ENCODE peak calls at places on chromosomes 7 and 10, in four cellular contexts. One of them, this sample, is unnamed.

GRCh38 chr10:72424561-72424960 is 69.8 kb upstream of the DNAJB12 start:
- DNase-seq in K562: no peak
- DNase-seq in HepG2: peak; percentile 5
- DNase-seq in GM12878: no peak
- DNase-seq in this sample: no peak

GRCh38 chr10:80632742-80633141 is 95.0 kb downstream of the SH2D4B start:
- DNase-seq in K562: no peak
- DNase-seq in GM12878: no peak
- DNase-seq in HepG2: no peak
- DNase-seq in this sample: no peak

GRCh38 chr10:24376731-24377130 is 167.8 kb downstream of the KIAA1217 start:
- DNase-seq in GM12878: no peak
- DNase-seq in HepG2: no peak
- DNase-seq in K562: no peak
- DNase-seq in this sample: no peak

GRCh38 chr10:62199584-62199983 is 69.1 kb downstream of the RTKN2 start:
- DNase-seq in GM12878: peak; percentile 48
- DNase-seq in HepG2: peak; percentile 11
- DNase-seq in K562: no peak
- DNase-seq in this sample: no peak

GRCh38 chr10:108789911-108790310 is 1133.4 kb downstream of the XPNPEP1 start:
- DNase-seq in K562: no peak
- DNase-seq in HepG2: no peak
- DNase-seq in GM12878: peak; percentile 9
- DNase-seq in this sample: no peak

GRCh38 chr7:142323706-142324105 is 65.8 kb upstream of the PRSS58 start:
- DNase-seq in GM12878: no peak
- DNase-seq in K562: peak; percentile 74
- DNase-seq in HepG2: peak; percentile 13
- DNase-seq in this sample: peak; percentile 69

GRCh38 chr10:26213157-26213780 is 3.3 kb upstream of the GAD2 start:
- DNase-seq in GM12878: no peak
- DNase-seq in HepG2: no peak
- DNase-seq in K562: no peak
- DNase-seq in this sample: no peak

GRCh38 chr7:99120503-99120902 is 23.4 kb downstream of the SMURF1 start:
- DNase-seq in HepG2: no peak
- DNase-seq in K562: no peak
- DNase-seq in GM12878: no peak
- DNase-seq in this sample: no peak

GRCh38 chr10:90857635-90858488 is at the start of gene HTR7:
- DNase-seq in GM12878: no peak
- DNase-seq in HepG2: peak; percentile 16
- DNase-seq in K562: peak; percentile 74
- DNase-seq in this sample: peak; percentile 77

GRCh38 chr10:78181381-78182055 is 147.9 kb downstream of the RPS24 start:
- DNase-seq in HepG2: no peak
- DNase-seq in GM12878: no peak
- DNase-seq in K562: no peak
- DNase-seq in this sample: no peak

GRCh38 chr10:87729940-87730339 is 70.3 kb downstream of the PAPSS2 start:
- DNase-seq in GM12878: no peak
- DNase-seq in K562: no peak
- DNase-seq in HepG2: no peak
- DNase-seq in this sample: no peak

GRCh38 chr10:86066696-86067095 is 299.9 kb downstream of the GRID1 start:
- DNase-seq in K562: no peak
- DNase-seq in HepG2: no peak
- DNase-seq in GM12878: no peak
- DNase-seq in this sample: no peak

GRCh38 chr7:11753441-11753840 is 78.6 kb downstream of the THSD7A start:
- DNase-seq in HepG2: no peak
- DNase-seq in GM12878: no peak
- DNase-seq in K562: no peak
- DNase-seq in this sample: no peak

GRCh38 chr7:50371551-50372021 is 67.1 kb downstream of the IKZF1 start:
- DNase-seq in GM12878: no peak
- DNase-seq in HepG2: no peak
- DNase-seq in K562: no peak
- DNase-seq in this sample: no peak

GRCh38 chr7:50370884-50371283 is 66.4 kb downstream of the IKZF1 start:
- DNase-seq in GM12878: no peak
- DNase-seq in K562: no peak
- DNase-seq in HepG2: no peak
- DNase-seq in this sample: no peak

GRCh38 chr7:50368366-50368765 is 63.9 kb downstream of the IKZF1 start:
- DNase-seq in K562: no peak
- DNase-seq in HepG2: no peak
- DNase-seq in GM12878: no peak
- DNase-seq in this sample: no peak

GRCh38 chr7:50367570-50367969 is 63.1 kb downstream of the IKZF1 start:
- DNase-seq in K562: no peak
- DNase-seq in HepG2: no peak
- DNase-seq in GM12878: no peak
- DNase-seq in this sample: no peak

DNA sequence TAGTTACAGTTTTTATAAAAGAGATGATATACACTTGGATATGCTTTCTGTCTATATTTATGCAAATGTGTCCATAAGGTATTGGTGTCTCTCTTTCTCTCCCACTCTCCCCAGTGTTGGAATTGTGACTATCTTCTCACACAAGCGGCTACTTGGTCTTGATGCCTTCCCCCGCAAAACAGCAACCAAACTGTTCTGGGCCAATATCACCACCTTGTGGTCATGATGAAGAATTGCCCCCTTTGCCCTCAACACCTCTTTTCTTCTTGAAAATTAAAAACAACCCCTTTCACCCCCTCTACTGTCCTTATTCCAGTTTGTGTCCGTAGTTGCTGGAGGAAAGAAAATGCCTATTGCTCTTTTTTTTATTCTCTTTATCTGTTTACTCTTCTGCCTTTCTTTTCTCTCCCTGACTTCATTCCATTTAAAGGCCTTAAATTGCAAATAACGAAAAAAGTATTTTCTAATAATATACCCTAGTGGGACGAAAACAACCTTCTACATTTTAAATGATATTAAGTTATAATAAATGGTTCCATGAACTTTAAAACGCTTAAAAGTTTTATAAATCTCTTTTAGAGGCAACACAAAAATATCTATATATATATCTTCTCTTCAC is 65.0 kb downstream of the IKZF1 start:
- DNase-seq in HepG2: peak; percentile 11
- DNase-seq in GM12878: peak; percentile 51
- DNase-seq in K562: peak; percentile 70
- DNase-seq in this sample: peak; percentile 31
- TF ChIP-seq TARDBP in HepG2: no peak
- TF ChIP-seq TARDBP in GM12878: no peak
- TF ChIP-seq TARDBP in K562: no peak
- TF ChIP-seq TARDBP in this sample: no peak

DNA sequence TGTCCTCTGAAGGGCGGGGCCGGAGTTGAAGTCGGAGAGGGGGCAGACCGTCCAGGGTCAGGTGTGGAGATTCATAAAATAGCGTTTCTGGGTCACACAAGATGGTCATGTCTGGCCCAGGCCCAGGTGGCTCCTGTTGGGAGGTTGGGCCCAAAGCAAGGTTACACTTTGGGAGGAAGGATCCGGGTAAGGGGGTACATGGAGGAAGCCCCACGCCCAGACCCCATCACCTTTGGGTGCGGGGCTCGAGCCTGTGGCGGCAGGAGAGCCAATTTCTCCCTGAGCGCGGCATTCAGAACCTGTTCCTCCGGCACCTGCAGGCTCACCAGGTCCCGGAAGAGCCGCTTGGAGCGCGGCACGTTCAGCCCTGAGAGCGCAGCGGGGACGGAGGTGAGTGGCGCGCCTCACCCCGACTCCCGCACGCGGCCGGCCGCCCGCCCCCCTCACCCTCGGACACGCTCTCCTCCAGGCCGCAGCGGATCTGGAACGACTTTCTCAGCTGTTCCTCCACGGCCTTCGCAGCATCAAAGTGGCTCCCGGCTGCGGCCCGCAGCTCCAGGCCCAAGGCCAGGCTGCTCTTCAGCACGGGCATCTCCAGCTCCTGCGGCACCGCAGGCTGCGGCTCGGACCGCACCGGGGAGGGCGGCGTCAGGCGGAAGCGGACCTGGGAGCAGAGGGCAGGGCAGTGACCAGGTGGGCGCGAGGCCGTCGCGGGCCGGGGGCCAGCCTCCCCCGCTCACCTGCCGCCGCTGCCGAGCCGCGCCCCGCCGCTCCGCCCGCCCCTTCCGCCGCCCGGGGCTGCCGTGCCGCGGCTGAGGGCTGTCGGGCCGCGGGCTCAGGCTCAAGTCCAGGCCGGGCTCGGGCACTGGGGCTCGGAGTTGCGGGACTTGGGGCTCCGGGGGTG is 644 bp downstream of the PPP1R35 start:
- DNase-seq in GM12878: no peak
- DNase-seq in HepG2: no peak
- DNase-seq in K562: peak; percentile 65
- DNase-seq in this sample: no peak
- TF ChIP-seq TARDBP in GM12878: no peak
- TF ChIP-seq TARDBP in HepG2: peak; percentile 51
- TF ChIP-seq TARDBP in K562: no peak
- TF ChIP-seq TARDBP in this sample: no peak

DNA sequence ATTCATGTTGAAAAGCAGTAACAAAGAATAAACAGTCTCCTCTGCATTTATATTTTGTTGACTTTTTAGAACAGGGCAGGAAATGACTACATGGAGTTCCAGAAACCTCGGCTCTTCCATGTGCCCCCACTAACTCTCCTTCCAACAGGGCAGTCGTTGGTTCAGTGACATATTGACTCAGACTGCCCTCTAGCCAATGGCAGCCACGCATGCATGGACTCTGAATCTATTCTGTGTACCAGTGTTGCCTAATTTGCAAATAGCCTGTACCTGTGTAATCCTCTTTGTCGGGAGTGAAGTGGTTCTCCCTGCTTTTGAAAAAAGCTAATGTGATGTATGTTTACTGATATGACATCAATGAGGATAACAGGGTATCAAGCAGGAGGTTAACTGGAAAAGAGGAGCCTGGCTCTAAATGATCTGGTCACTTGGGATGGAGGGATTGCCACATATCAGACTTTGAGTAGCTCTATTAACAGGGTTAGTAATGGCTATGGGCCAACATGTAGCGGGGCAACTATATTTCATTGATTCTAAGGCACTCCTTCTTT is 19.9 kb upstream of the CPN1 start:
- DNase-seq in K562: no peak
- DNase-seq in HepG2: peak; percentile 100
- DNase-seq in GM12878: no peak
- DNase-seq in this sample: no peak
- TF ChIP-seq TARDBP in K562: no peak
- TF ChIP-seq TARDBP in HepG2: peak; percentile 98
- TF ChIP-seq TARDBP in GM12878: no peak
- TF ChIP-seq TARDBP in this sample: no peak

GRCh38 chr10:122446668-122447410 is 7.6 kb upstream of the ARMS2 start:
- DNase-seq in GM12878: no peak
- DNase-seq in HepG2: no peak
- DNase-seq in K562: peak; percentile 7
- DNase-seq in this sample: peak; percentile 77
- TF ChIP-seq TARDBP in GM12878: no peak
- TF ChIP-seq TARDBP in HepG2: no peak
- TF ChIP-seq TARDBP in K562: no peak
- TF ChIP-seq TARDBP in this sample: no peak

DNA sequence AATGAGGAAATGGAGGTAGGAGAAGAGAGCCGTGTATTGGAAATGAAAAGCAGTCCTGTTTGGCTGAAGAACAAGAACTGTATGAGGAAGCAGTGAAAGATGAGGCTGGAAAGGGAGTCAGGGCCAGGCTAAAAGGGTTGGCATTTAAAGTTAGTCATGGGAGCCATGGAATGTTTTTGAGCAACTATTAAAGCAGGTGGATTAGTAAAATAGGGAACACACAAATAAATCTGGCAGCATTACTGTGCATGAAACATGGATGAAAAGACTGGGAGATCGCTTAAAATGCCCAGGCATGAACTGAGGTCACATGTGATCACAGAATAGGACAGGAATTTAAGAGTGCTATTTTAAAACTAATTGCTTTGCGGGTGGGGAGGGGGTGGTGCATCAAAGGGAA is 1.4 kb upstream of the IFRD1 start:
- DNase-seq in HepG2: no peak
- DNase-seq in GM12878: no peak
- DNase-seq in K562: no peak
- DNase-seq in this sample: no peak
- TF ChIP-seq TARDBP in HepG2: no peak
- TF ChIP-seq TARDBP in GM12878: no peak
- TF ChIP-seq TARDBP in K562: no peak
- TF ChIP-seq TARDBP in this sample: no peak

DNA sequence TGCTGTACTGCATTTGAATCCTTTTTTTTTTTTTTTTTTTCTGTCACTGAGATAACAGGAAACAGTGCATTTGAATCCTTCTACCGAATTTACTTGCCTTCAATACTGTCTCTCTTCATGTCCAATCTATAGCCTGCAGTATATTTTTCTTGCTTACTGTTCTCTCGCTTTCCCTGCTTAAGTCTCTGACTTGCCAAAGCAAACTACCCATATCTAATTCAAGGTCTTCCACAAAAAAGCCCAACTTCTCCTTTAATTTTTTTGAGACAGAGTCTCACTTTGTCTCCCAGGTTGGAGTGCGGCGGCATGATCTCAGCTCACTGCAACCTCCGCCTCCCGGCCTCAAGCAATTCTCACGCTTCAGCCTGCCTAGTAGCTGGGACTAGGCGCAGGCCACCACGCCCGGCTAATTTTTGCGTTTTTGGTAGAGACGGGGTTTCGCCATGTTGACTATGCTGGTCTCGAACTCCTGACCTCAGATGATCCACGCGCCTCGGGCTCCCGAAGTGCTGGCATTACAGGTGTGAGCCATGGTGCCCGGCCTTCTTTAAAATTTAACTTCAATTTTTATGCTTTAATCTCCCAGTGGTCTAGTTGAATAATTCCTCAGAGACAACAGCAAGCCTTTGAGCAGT is 882 bp downstream of the PDCD11 start:
- DNase-seq in K562: no peak
- DNase-seq in GM12878: no peak
- DNase-seq in HepG2: no peak
- DNase-seq in this sample: no peak
- TF ChIP-seq TARDBP in K562: no peak
- TF ChIP-seq TARDBP in GM12878: no peak
- TF ChIP-seq TARDBP in HepG2: no peak
- TF ChIP-seq TARDBP in this sample: no peak

GRCh38 chr10:113522460-113522859 is 30.4 kb upstream of the HABP2 start:
- DNase-seq in K562: peak; percentile 20
- DNase-seq in HepG2: no peak
- DNase-seq in GM12878: no peak
- DNase-seq in this sample: no peak
- TF ChIP-seq TARDBP in K562: no peak
- TF ChIP-seq TARDBP in HepG2: no peak
- TF ChIP-seq TARDBP in GM12878: no peak
- TF ChIP-seq TARDBP in this sample: no peak

GRCh38 chr10:71214641-71215160 is 2.3 kb downstream of the UNC5B start:
- DNase-seq in K562: no peak
- DNase-seq in GM12878: no peak
- DNase-seq in HepG2: no peak
- DNase-seq in this sample: no peak
- TF ChIP-seq TARDBP in K562: no peak
- TF ChIP-seq TARDBP in GM12878: no peak
- TF ChIP-seq TARDBP in HepG2: no peak
- TF ChIP-seq TARDBP in this sample: no peak